ENCODE peak calls at places on chromosomes 3 and 15, in nine cellular contexts. F, R, B, N, Q, G, C, E and W are unnamed samples. For H3K4me1 and H3K9me3, the result is how much of the 10 kb centered on the place peaks cover.

GRCh38 chr3:33016846-33017405 is 65.5 kb downstream of the CCR4 start:
- DNase-seq in E (no peak), C (no peak), N (no peak), F (no peak), G (no peak), Q (no peak), R (no peak), B (no peak), W (no peak)

GRCh38 chr3:191366675-191367074 is 36.3 kb upstream of the UTS2B start:
- DNase-seq in B (peak), C (no peak), N (no peak), G (no peak), R (no peak), Q (no peak), E (no peak), F (no peak), W (no peak)

GRCh38 chr15:75437721-75438120 is 13.8 kb downstream of the SIN3A start:
- DNase-seq in R (no peak), C (no peak), N (no peak), F (peak), Q (no peak), G (no peak), B (no peak), E (no peak), W (no peak)

GRCh38 chr3:127096256-127097008 is 96.5 kb upstream of the PRR23E start:
- DNase-seq in Q (no peak), G (no peak), F (no peak), R (no peak), N (no peak), E (no peak), B (no peak), C (no peak), W (no peak)

GRCh38 chr3:125141596-125142417 is 70.7 kb downstream of the SLC12A8 start:
- DNase-seq in F (peak), B (peak), Q (peak), C (no peak), E (peak), G (peak), N (no peak), R (no peak), W (peak)

GRCh38 chr15:65576669-65577068 is 34.3 kb downstream of the INTS14 start:
- DNase-seq in Q (no peak), C (no peak), E (no peak), R (peak), F (no peak), N (no peak), B (peak), G (no peak), W (no peak)

GRCh38 chr3:5226783-5227182 is 39.3 kb downstream of the EDEM1 start:
- DNase-seq in F (no peak), N (peak), G (no peak), R (peak), Q (no peak), C (no peak), B (peak), E (no peak), W (no peak)

GRCh38 chr3:188624384-188624783 is 470.4 kb downstream of the LPP start:
- DNase-seq in E (no peak), B (peak), C (no peak), G (no peak), Q (no peak), F (no peak), N (no peak), R (no peak), W (no peak)

GRCh38 chr3:171379281-171379680 is 80.9 kb downstream of the TNIK start:
- DNase-seq in N (no peak), C (no peak), F (no peak), R (peak), B (peak), Q (no peak), E (no peak), G (no peak), W (no peak)

GRCh38 chr3:16512435-16513140 is 911 bp downstream of the RFTN1 start:
- DNase-seq in C (no peak), Q (peak), F (peak), B (peak), E (peak), R (no peak), G (peak), N (peak), W (peak)

GRCh38 chr3:132222868-132223538 is 94.2 kb upstream of the ACP3 start:
- DNase-seq in E (no peak), R (no peak), Q (peak), F (no peak), N (no peak), G (no peak), B (no peak), C (no peak), W (no peak)

GRCh38 chr3:52854013-52854412 is 19.2 kb upstream of the MUSTN1 start:
- DNase-seq in E (no peak), R (no peak), N (no peak), G (no peak), Q (peak), B (no peak), F (no peak), C (no peak), W (no peak)

GRCh38 chr15:25056484-25057429 is 102.0 kb downstream of the SNRPN start:
- DNase-seq in R (no peak), G (no peak), F (peak), E (no peak), C (peak), B (no peak), N (no peak), Q (no peak), W (peak)

GRCh38 chr3:102182162-102182561 is 252.7 kb upstream of the ZPLD1 start:
- DNase-seq in B (peak), E (no peak), C (no peak), F (no peak), R (no peak), Q (no peak), N (no peak), G (no peak), W (no peak)

GRCh38 chr3:78867409-78868372 is 900.1 kb downstream of the ROBO1 start:
- DNase-seq in Q (no peak), F (no peak), E (no peak), B (peak), N (no peak), R (no peak), C (no peak), G (no peak), W (no peak)

GRCh38 chr15:81358248-81358647 is 15.8 kb downstream of the TMC3 start:
- DNase-seq in F (no peak), Q (no peak), E (no peak), C (no peak), R (no peak), G (no peak), B (no peak), N (no peak), W (no peak)

GRCh38 chr15:64246364-64247189 is 83.8 kb upstream of the PPIB start:
- DNase-seq in R (peak), N (no peak), E (peak), G (no peak), Q (no peak), C (no peak), F (peak), B (peak), W (no peak)

GRCh38 chr3:38404286-38404685 is 49.4 kb upstream of the ACVR2B start:
- DNase-seq in E (no peak), F (peak), N (no peak), Q (no peak), R (peak), G (peak), B (peak), C (no peak), W (no peak)

GRCh38 chr3:128482857-128483656 is 9.9 kb downstream of the GATA2 start:
- DNase-seq in N (no peak), Q (peak), F (peak), G (peak), E (no peak), C (no peak), R (peak), B (peak), W (no peak)

GRCh38 chr15:79989682-79990081 is 18.7 kb upstream of the BCL2A1 start:
- DNase-seq in N (no peak), B (no peak), F (no peak), E (no peak), R (no peak), G (no peak), Q (no peak), C (no peak), W (peak)

GRCh38 chr15:39153718-39154117 is 427.2 kb upstream of the THBS1 start:
- DNase-seq in R (peak), N (no peak), C (no peak), Q (no peak), G (no peak), F (no peak), E (no peak), B (peak), W (no peak)

GRCh38 chr3:81816473-81817260 is 55.2 kb upstream of the GBE1 start:
- DNase-seq in R (no peak), C (no peak), G (no peak), E (no peak), Q (peak), N (no peak), B (peak), F (no peak), W (no peak)

GRCh38 chr3:66555214-66555844 is 54.5 kb upstream of the LRIG1 start:
- DNase-seq in R (peak), E (no peak), Q (no peak), C (no peak), N (no peak), B (peak), F (no peak), G (no peak), W (no peak)

GRCh38 chr3:17442332-17443049 is 299.9 kb downstream of the TBC1D5 start:
- DNase-seq in B (peak), Q (no peak), C (no peak), E (no peak), G (no peak), F (no peak), R (no peak), N (no peak), W (no peak)

GRCh38 chr15:67820992-67821783 is 4.1 kb upstream of the SKOR1 start:
- DNase-seq in N (no peak), B (peak), G (peak), C (no peak), E (no peak), R (peak), F (peak), Q (peak), W (peak)

GRCh38 chr15:36501063-36501678 is 78.3 kb upstream of the CDIN1 start:
- DNase-seq in R (peak), F (peak), Q (peak), C (peak), N (peak), B (peak), E (no peak), G (no peak), W (no peak)

GRCh38 chr15:57118013-57118799 is 199.8 kb downstream of the TCF12 start:
- DNase-seq in G (no peak), R (peak), N (no peak), F (no peak), C (no peak), Q (no peak), B (peak), E (no peak), W (no peak)

GRCh38 chr3:128521715-128522114 is 28.7 kb upstream of the GATA2 start:
- DNase-seq in E (no peak), B (no peak), R (no peak), Q (no peak), N (no peak), G (no peak), C (no peak), F (no peak), W (no peak)

GRCh38 chr3:161914703-161915102 is 418.1 kb downstream of the OTOL1 start:
- DNase-seq in G (peak), R (peak), F (peak), B (peak), C (peak), Q (peak), N (no peak), E (no peak), W (no peak)

GRCh38 chr15:35886765-35887164 is 340.8 kb upstream of the DPH6 start:
- DNase-seq in Q (no peak), N (no peak), F (no peak), R (peak), B (peak), G (no peak), E (no peak), C (no peak), W (no peak)

GRCh38 chr3:39707314-39707909 is 102.0 kb upstream of the MYRIP start:
- DNase-seq in G (no peak), B (peak), Q (peak), E (no peak), F (no peak), N (peak), R (peak), C (no peak), W (no peak)

GRCh38 chr3:61438253-61439115 is 122.9 kb upstream of the PTPRG start:
- DNase-seq in B (no peak), C (no peak), E (no peak), G (no peak), R (no peak), Q (no peak), F (no peak), N (no peak), W (no peak)

GRCh38 chr3:9820944-9821343 is 10.9 kb downstream of the TTLL3 start:
- DNase-seq in B (peak), G (no peak), C (no peak), N (peak), E (no peak), F (peak), R (peak), Q (peak), W (no peak)

GRCh38 chr15:44729394-44729913 is 6.9 kb upstream of the TRIM69 start:
- DNase-seq in N (peak), R (no peak), E (no peak), G (peak), C (no peak), B (no peak), Q (peak), F (no peak), W (peak)

GRCh38 chr3:194633349-194634004 is at the start of gene TMEM44:
- DNase-seq in F (peak), E (peak), G (peak), N (peak), R (peak), B (peak), Q (peak), C (peak), W (peak)

GRCh38 chr15:73601449-73602425 is 31.5 kb downstream of the NPTN start:
- DNase-seq in F (no peak), G (no peak), N (no peak), R (peak), B (peak), C (no peak), E (no peak), Q (peak), W (no peak)

GRCh38 chr15:34795267-34796081 is at the start of gene ACTC1:
- DNase-seq in B (peak), E (no peak), F (peak), R (peak), Q (peak), N (no peak), C (no peak), G (peak), W (peak)

GRCh38 chr3:115975796-115976195 is 352.5 kb downstream of the GAP43 start:
- DNase-seq in G (no peak), B (peak), N (no peak), F (no peak), Q (no peak), R (no peak), C (no peak), E (no peak), W (no peak)

GRCh38 chr3:115975353-115975752 is 352.0 kb downstream of the GAP43 start:
- DNase-seq in Q (no peak), B (peak), C (no peak), N (no peak), E (no peak), G (no peak), F (no peak), R (peak), W (no peak)

GRCh38 chr3:115977866-115978265 is 354.6 kb downstream of the GAP43 start:
- DNase-seq in G (no peak), C (no peak), Q (no peak), R (no peak), E (no peak), F (no peak), B (no peak), N (no peak), W (no peak)

GRCh38 chr3:115980709-115981108 is 357.4 kb downstream of the GAP43 start:
- DNase-seq in B (no peak), N (no peak), R (no peak), G (no peak), E (no peak), F (no peak), C (no peak), Q (no peak), W (no peak)

GRCh38 chr3:115974940-115975339 is 351.6 kb downstream of the GAP43 start:
- DNase-seq in R (no peak), B (peak), C (no peak), E (no peak), F (no peak), G (no peak), N (no peak), Q (no peak), W (no peak)
- H3K4me3 ChIP-seq in R (no peak), B (no peak), C (no peak), E (no peak), F (peak), G (no peak), N (no peak), Q (no peak), W (no peak)

DNA sequence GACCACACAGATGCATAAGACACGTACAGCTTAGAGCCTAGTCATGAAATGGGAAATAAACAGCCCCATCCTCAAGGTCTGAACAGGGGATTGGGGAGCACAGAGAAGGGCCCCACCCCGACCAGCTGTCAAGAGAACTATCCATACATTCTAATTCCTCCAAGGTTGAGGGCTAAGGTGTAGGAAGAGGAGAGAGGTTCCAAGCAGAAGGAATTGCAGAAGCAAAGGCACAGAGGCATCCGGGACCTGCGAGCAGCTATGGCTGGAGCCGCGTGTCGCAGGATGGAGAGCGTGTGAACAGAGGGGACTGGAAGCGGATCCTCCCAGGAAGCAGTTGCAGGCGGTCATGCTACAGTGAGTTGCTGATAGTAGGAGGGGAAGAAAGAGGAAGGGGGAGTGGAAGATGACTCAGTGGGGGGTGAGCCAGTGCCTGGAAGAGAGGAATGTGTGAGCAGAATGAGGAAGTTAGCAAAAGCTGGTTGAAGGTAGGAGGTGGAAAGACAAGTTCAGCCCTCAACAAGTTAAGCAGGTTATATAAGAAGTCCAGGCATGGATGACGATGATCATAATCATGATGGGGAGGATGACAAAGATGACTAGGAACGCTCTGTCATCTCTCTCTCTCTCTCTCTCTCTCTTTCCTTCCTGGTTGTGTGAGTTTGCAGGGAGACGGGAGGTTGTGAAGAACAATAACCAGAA is 89.7 kb downstream of the LIPC start:
- DNase-seq in F (peak), E (no peak), G (no peak), R (peak), B (peak), Q (no peak), N (no peak), C (peak), W (peak)
- H3K4me1 ChIP-seq in F (under half), E (under half), G (under half), R (under half), B (under half), Q (under half), N (under half), C (under half), W (under half)

GRCh38 chr15:95215016-95215415 is 983.7 kb downstream of the MCTP2 start:
- DNase-seq in F (no peak), G (no peak), N (no peak), Q (no peak), E (no peak), B (no peak), R (no peak), C (no peak), W (no peak)
- H3K9me3 ChIP-seq in F (under half), G (under half), N (under half), Q (under half), E (under half), B (under half), R (under half), C (under half), W (under half)

GRCh38 chr15:48641416-48641815 is 4.1 kb downstream of the FBN1 start:
- DNase-seq in F (no peak), N (peak), R (peak), C (no peak), E (no peak), B (no peak), G (no peak), Q (no peak), W (no peak)

GRCh38 chr15:48644498-48644826 is 1.0 kb downstream of the FBN1 start:
- DNase-seq in R (peak), Q (no peak), B (peak), G (peak), E (no peak), N (no peak), C (no peak), F (no peak), W (peak)

GRCh38 chr15:48643236-48643635 is 2.3 kb downstream of the FBN1 start:
- DNase-seq in F (no peak), Q (no peak), B (no peak), E (no peak), G (no peak), N (no peak), C (no peak), R (peak), W (no peak)

GRCh38 chr15:48643776-48644497 is 1.6 kb downstream of the FBN1 start:
- DNase-seq in C (no peak), N (no peak), F (no peak), B (peak), E (no peak), R (peak), G (no peak), Q (peak), W (no peak)

GRCh38 chr15:48642795-48643194 is 2.7 kb downstream of the FBN1 start:
- DNase-seq in E (no peak), R (no peak), F (no peak), N (no peak), C (no peak), G (no peak), Q (no peak), B (no peak), W (no peak)
- H3K4me3 ChIP-seq in E (no peak), R (no peak), F (peak), N (no peak), C (no peak), G (peak), Q (peak), B (peak), W (peak)

GRCh38 chr15:56042982-56043980 is 49.9 kb upstream of the NEDD4 start:
- DNase-seq in N (no peak), Q (no peak), R (no peak), B (no peak), G (no peak), C (no peak), F (no peak), E (peak), W (no peak)

GRCh38 chr15:56040081-56041035 is 46.9 kb upstream of the NEDD4 start:
- DNase-seq in C (no peak), N (no peak), G (peak), F (no peak), R (peak), B (peak), Q (peak), E (no peak), W (peak)

GRCh38 chr15:56042523-56042922 is 49.1 kb upstream of the NEDD4 start:
- DNase-seq in G (no peak), B (no peak), Q (no peak), C (no peak), E (no peak), N (no peak), F (no peak), R (peak), W (no peak)

GRCh38 chr15:56045068-56045748 is 51.8 kb upstream of the NEDD4 start:
- DNase-seq in Q (no peak), G (no peak), C (no peak), B (no peak), E (no peak), R (peak), N (no peak), F (no peak), W (no peak)

GRCh38 chr15:56042031-56042430 is 48.6 kb upstream of the NEDD4 start:
- DNase-seq in C (no peak), Q (no peak), G (no peak), E (no peak), B (no peak), F (no peak), R (peak), N (no peak), W (no peak)
- H3K4me1 ChIP-seq in C (under half), Q (under half), G (under half), E (under half), B (under half), F (under half), R (under half), N (under half), W (under half)

GRCh38 chr3:183080628-183081027 is 18.7 kb downstream of the MCCC1 start:
- DNase-seq in Q (no peak), E (no peak), R (no peak), C (no peak), N (no peak), G (no peak), F (no peak), B (no peak), W (no peak)
- H3K9me3 ChIP-seq in Q (under half), E (under half), R (under half), C (under half), N (under half), G (under half), F (half or more), B (under half), W (under half)

DNA sequence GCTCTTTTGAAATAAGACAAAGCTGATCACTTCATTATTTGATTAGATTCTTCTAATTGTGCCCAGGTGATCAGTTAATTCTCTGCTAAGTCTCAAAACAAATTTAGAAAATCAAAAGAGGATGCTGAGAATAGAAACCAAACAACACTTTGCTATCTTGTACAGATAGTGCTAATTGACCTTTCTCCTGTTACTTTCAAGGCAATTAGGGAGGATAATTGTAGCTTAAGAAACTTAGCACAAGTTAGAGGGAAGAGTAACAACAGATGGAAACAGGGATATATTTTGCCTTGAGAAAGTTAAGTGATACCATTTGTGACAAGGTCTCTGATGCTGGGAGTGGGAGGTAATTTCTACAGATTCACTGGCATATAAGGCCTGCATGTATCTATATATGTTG is 344.8 kb upstream of the GRM7 start:
- DNase-seq in C (no peak), F (no peak), B (no peak), R (no peak), N (no peak), E (no peak), G (no peak), Q (no peak), W (no peak)
- H3K4me3 ChIP-seq in C (no peak), F (no peak), B (no peak), R (no peak), N (no peak), E (no peak), G (no peak), Q (no peak), W (no peak)